ENCODE peak calls at places on chromosomes 11 and 22, in four cellular contexts. I is neural progenitor cell, H is colonic mucosa, W is omental fat pad. Q is an unnamed sample.

GRCh38 chr11:86595401-86595800 is 77.0 kb downstream of the ME3 start:
- DNase-seq in I (no peak), H (no peak), W (no peak), Q (no peak)

GRCh38 chr22:28783786-28784671 is 11.5 kb downstream of the CCDC117 start:
- DNase-seq in I (no peak), H (peak), W (no peak), Q (no peak)

GRCh38 chr11:70095541-70096252 is 17.6 kb downstream of the ANO1 start:
- DNase-seq in I (no peak), H (no peak), W (no peak), Q (no peak)

GRCh38 chr11:93271596-93271995 is 58.9 kb upstream of the DEUP1 start:
- DNase-seq in I (no peak), H (no peak), W (no peak), Q (no peak)

GRCh38 chr11:109015283-109015682 is 350.4 kb downstream of the DDX10 start:
- DNase-seq in I (no peak), H (no peak), W (no peak), Q (no peak)

GRCh38 chr22:37202706-37203105 is 9.6 kb downstream of the SSTR3 start:
- DNase-seq in I (no peak), H (no peak), W (no peak), Q (no peak)

GRCh38 chr11:60859616-60860250 is 4.0 kb upstream of the PTGDR2 start:
- DNase-seq in I (no peak), H (no peak), W (no peak), Q (no peak)

GRCh38 chr11:75524576-75525432 is 937 bp downstream of the GDPD5 start:
- DNase-seq in I (peak), H (no peak), W (no peak), Q (no peak)

GRCh38 chr11:122375687-122376399 is 259.8 kb upstream of the BLID start:
- DNase-seq in I (no peak), H (no peak), W (no peak), Q (no peak)

GRCh38 chr11:113286509-113287497 is 27.6 kb upstream of the TTC12 start:
- DNase-seq in I (no peak), H (no peak), W (no peak), Q (no peak)

GRCh38 chr11:64541131-64541530 is 49.9 kb upstream of the SLC22A12 start:
- DNase-seq in I (no peak), H (no peak), W (no peak), Q (no peak)

GRCh38 chr11:83122766-83123165 is 34.2 kb upstream of the PCF11 start:
- DNase-seq in I (no peak), H (no peak), W (no peak), Q (no peak)

GRCh38 chr22:38554281-38554680 is 15.7 kb downstream of the DMC1 start:
- DNase-seq in I (no peak), H (no peak), W (no peak), Q (no peak)

GRCh38 chr11:78762105-78762504 is 187.4 kb upstream of the NARS2 start:
- DNase-seq in I (no peak), H (no peak), W (no peak), Q (no peak)

GRCh38 chr11:123690490-123690889 is 36.1 kb upstream of the SCN3B start:
- DNase-seq in I (no peak), H (no peak), W (no peak), Q (no peak)

GRCh38 chr11:76838422-76839068 is 22.2 kb upstream of the ACER3 start:
- DNase-seq in I (peak), H (peak), W (no peak), Q (peak)

GRCh38 chr11:46237248-46238077 is 40.0 kb upstream of the CREB3L1 start:
- DNase-seq in I (peak), H (peak), W (peak), Q (peak)

GRCh38 chr22:49500076-49500460 is 327.6 kb downstream of the BRD1 start:
- DNase-seq in I (no peak), H (no peak), W (no peak), Q (no peak)

GRCh38 chr11:95088946-95089619 is 563 bp upstream of the ENDOD1 start:
- DNase-seq in I (no peak), H (no peak), W (peak), Q (no peak)

GRCh38 chr11:33869511-33870422 is 22.1 kb downstream of the LMO2 start:
- DNase-seq in I (peak), H (peak), W (no peak), Q (peak)

GRCh38 chr22:50010676-50011446 is 1.7 kb downstream of the IL17REL start:
- DNase-seq in I (no peak), H (no peak), W (no peak), Q (peak)

GRCh38 chr11:17846852-17847453 is 112.4 kb downstream of the KCNC1 start:
- DNase-seq in I (peak), H (no peak), W (no peak), Q (peak)
- TF ChIP-seq CTCF in I (peak), H (no peak), W (no peak), Q (no peak)

DNA sequence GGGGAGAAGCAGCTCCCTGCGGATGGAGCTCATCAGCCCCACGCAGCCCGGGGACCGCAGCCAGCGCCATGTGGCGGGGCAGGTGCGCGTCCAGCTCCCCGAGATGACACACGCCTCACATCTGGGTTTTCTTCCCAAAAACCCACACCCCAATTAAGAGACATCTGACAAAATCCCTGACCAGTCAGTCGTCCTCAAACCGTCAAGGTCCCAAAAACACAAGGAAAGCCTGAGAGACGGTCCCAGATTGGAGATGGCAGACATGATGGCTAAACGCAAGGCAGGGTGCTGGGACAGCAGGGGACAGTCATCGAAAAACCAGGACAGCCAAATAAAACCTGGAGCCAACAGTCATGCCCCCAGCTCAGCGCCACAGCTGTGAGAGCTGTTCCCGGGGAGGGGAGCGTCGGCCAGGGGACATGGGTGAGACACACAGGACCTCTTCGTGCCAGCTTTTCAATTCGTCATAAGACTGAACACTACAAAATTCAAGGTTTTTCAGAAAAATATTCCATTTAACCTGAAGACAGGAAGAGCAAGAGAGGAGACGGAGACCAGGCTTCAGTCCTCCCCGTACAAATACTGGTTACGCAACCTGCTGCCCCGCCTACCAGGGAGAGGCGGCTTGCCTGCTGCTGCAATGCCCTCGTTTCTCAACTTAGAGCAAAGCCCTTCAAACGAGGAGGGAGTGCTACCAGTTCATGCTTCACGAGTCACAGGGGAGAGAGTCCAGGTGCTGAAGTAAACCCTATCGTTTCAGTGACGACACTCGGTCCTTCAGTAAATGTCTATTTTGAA is 10.5 kb downstream of the TOLLIP start:
- DNase-seq in I (peak), H (peak), W (peak), Q (no peak)
- TF ChIP-seq CTCF in I (no peak), H (no peak), W (no peak), Q (no peak)

GRCh38 chr22:43159484-43160178 is 8.3 kb downstream of the TSPO start:
- DNase-seq in I (peak), H (peak), W (no peak), Q (peak)
- TF ChIP-seq CTCF in I (peak), H (peak), W (no peak), Q (peak)

GRCh38 chr22:26589367-26589844 is 526 bp downstream of the TPST2 start:
- DNase-seq in I (peak), H (peak), W (no peak), Q (peak)

GRCh38 chr22:26588749-26589366 is 1.1 kb downstream of the TPST2 start:
- DNase-seq in I (no peak), H (no peak), W (no peak), Q (no peak)

GRCh38 chr22:26590525-26590858 is 560 bp upstream of the TPST2 start:
- DNase-seq in I (no peak), H (peak), W (no peak), Q (no peak)

GRCh38 chr22:26587991-26588613 is 1.8 kb downstream of the TPST2 start:
- DNase-seq in I (no peak), H (no peak), W (no peak), Q (no peak)

GRCh38 chr22:26589845-26590524 is at the start of gene TPST2:
- DNase-seq in I (peak), H (peak), W (peak), Q (peak)
- TF ChIP-seq CTCF in I (peak), H (no peak), W (no peak), Q (no peak)

DNA sequence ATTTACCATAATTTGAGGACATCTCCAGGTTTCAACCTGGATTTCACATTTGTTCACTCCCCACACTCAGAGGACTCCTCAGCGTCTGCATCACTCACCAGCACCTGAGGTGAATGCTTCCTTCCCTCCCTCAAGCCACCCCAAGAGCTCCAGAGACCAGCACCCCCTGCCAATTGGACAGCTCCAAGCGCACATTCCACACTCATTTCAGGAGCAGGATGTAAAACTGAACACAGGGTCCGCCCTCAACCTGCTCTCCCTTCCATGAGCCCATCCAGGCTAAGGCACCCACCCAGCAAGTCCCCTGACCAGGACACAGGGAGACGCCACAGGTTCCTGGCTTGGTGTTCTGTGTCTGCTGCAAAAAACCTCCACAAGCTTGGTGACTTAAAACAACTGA is 3.9 kb downstream of the SCGB1D1 start:
- DNase-seq in I (peak), H (no peak), W (no peak), Q (peak)
- TF ChIP-seq CTCF in I (no peak), H (no peak), W (no peak), Q (no peak)

GRCh38 chr22:30667486-30668305 is at the start of gene DUSP18:
- DNase-seq in I (peak), H (peak), W (peak), Q (peak)
- TF ChIP-seq CTCF in I (peak), H (peak), W (no peak), Q (peak)

Q was measured in endothelial cell.